ENCODE peak calls at places on chromosome 3, in seven cellular contexts. One of them, this sample, is unnamed.

GRCh38 chr3:2356298-2356950 is 257.8 kb downstream of the CNTN4 start:
- DNase-seq in Right ventricle myocardium superior: no peak
- DNase-seq in non-pigmented ciliary epithelial cell: no peak
- DNase-seq in HFF-Myc: no peak
- DNase-seq in activated CD8-positive, alpha-beta memory T cell treated with anti-CD3 and anti-CD28 coated beads for 1 hour: no peak
- DNase-seq in ELR: no peak
- DNase-seq in NCI-H1092 treated with DMSO at 0.1 percent for 48 hours: no peak
- DNase-seq in this sample: no peak

GRCh38 chr3:177385831-177386301 is 188.6 kb upstream of the TBL1XR1 start:
- DNase-seq in non-pigmented ciliary epithelial cell: peak; percentile 14
- DNase-seq in ELR: peak; percentile 50
- DNase-seq in Right ventricle myocardium superior: no peak
- DNase-seq in activated CD8-positive, alpha-beta memory T cell treated with anti-CD3 and anti-CD28 coated beads for 1 hour: no peak
- DNase-seq in HFF-Myc: peak; percentile 16
- DNase-seq in NCI-H1092 treated with DMSO at 0.1 percent for 48 hours: no peak
- DNase-seq in this sample: no peak

GRCh38 chr3:122628567-122628966 is 51.1 kb downstream of the PARP15 start:
- DNase-seq in ELR: peak; percentile 58
- DNase-seq in NCI-H1092 treated with DMSO at 0.1 percent for 48 hours: no peak
- DNase-seq in non-pigmented ciliary epithelial cell: no peak
- DNase-seq in Right ventricle myocardium superior: no peak
- DNase-seq in activated CD8-positive, alpha-beta memory T cell treated with anti-CD3 and anti-CD28 coated beads for 1 hour: no peak
- DNase-seq in HFF-Myc: no peak
- DNase-seq in this sample: no peak

GRCh38 chr3:43872901-43873300 is 182.2 kb downstream of the ABHD5 start:
- DNase-seq in non-pigmented ciliary epithelial cell: no peak
- DNase-seq in HFF-Myc: no peak
- DNase-seq in activated CD8-positive, alpha-beta memory T cell treated with anti-CD3 and anti-CD28 coated beads for 1 hour: no peak
- DNase-seq in Right ventricle myocardium superior: no peak
- DNase-seq in ELR: peak; percentile 77
- DNase-seq in NCI-H1092 treated with DMSO at 0.1 percent for 48 hours: no peak
- DNase-seq in this sample: no peak

GRCh38 chr3:150844484-150844883 is 60.8 kb downstream of the MINDY4B start:
- DNase-seq in activated CD8-positive, alpha-beta memory T cell treated with anti-CD3 and anti-CD28 coated beads for 1 hour: no peak
- DNase-seq in NCI-H1092 treated with DMSO at 0.1 percent for 48 hours: no peak
- DNase-seq in Right ventricle myocardium superior: no peak
- DNase-seq in HFF-Myc: no peak
- DNase-seq in non-pigmented ciliary epithelial cell: no peak
- DNase-seq in ELR: no peak
- DNase-seq in this sample: no peak

GRCh38 chr3:66140106-66140505 is 80.7 kb upstream of the SLC25A26 start:
- DNase-seq in non-pigmented ciliary epithelial cell: no peak
- DNase-seq in activated CD8-positive, alpha-beta memory T cell treated with anti-CD3 and anti-CD28 coated beads for 1 hour: no peak
- DNase-seq in HFF-Myc: no peak
- DNase-seq in Right ventricle myocardium superior: no peak
- DNase-seq in ELR: peak; percentile 46
- DNase-seq in NCI-H1092 treated with DMSO at 0.1 percent for 48 hours: no peak
- DNase-seq in this sample: no peak

GRCh38 chr3:110933786-110934415 is 137.7 kb upstream of the NECTIN3 start:
- DNase-seq in Right ventricle myocardium superior: no peak
- DNase-seq in activated CD8-positive, alpha-beta memory T cell treated with anti-CD3 and anti-CD28 coated beads for 1 hour: no peak
- DNase-seq in non-pigmented ciliary epithelial cell: peak; percentile 24
- DNase-seq in ELR: peak; percentile 51
- DNase-seq in HFF-Myc: peak; percentile 93
- DNase-seq in NCI-H1092 treated with DMSO at 0.1 percent for 48 hours: no peak
- DNase-seq in this sample: no peak

GRCh38 chr3:197407526-197407925 is 109.1 kb upstream of the DLG1 start:
- DNase-seq in ELR: no peak
- DNase-seq in NCI-H1092 treated with DMSO at 0.1 percent for 48 hours: no peak
- DNase-seq in non-pigmented ciliary epithelial cell: no peak
- DNase-seq in Right ventricle myocardium superior: no peak
- DNase-seq in activated CD8-positive, alpha-beta memory T cell treated with anti-CD3 and anti-CD28 coated beads for 1 hour: no peak
- DNase-seq in HFF-Myc: no peak
- DNase-seq in this sample: no peak

GRCh38 chr3:24595801-24596200 is 101.2 kb upstream of the THRB start:
- DNase-seq in NCI-H1092 treated with DMSO at 0.1 percent for 48 hours: no peak
- DNase-seq in HFF-Myc: peak; percentile 6
- DNase-seq in ELR: peak; percentile 48
- DNase-seq in Right ventricle myocardium superior: no peak
- DNase-seq in activated CD8-positive, alpha-beta memory T cell treated with anti-CD3 and anti-CD28 coated beads for 1 hour: no peak
- DNase-seq in non-pigmented ciliary epithelial cell: no peak
- DNase-seq in this sample: no peak

GRCh38 chr3:179037361-179037760 is 34.2 kb downstream of the ZMAT3 start:
- DNase-seq in NCI-H1092 treated with DMSO at 0.1 percent for 48 hours: no peak
- DNase-seq in non-pigmented ciliary epithelial cell: peak; percentile 83
- DNase-seq in ELR: peak; percentile 95
- DNase-seq in HFF-Myc: peak; percentile 24
- DNase-seq in Right ventricle myocardium superior: peak; percentile 61
- DNase-seq in activated CD8-positive, alpha-beta memory T cell treated with anti-CD3 and anti-CD28 coated beads for 1 hour: peak; percentile 11
- DNase-seq in this sample: peak; percentile 83

GRCh38 chr3:47420511-47421484 is 40.0 kb downstream of the PTPN23 start:
- DNase-seq in activated CD8-positive, alpha-beta memory T cell treated with anti-CD3 and anti-CD28 coated beads for 1 hour: peak; percentile 67
- DNase-seq in ELR: peak; percentile 87
- DNase-seq in Right ventricle myocardium superior: peak; percentile 92
- DNase-seq in HFF-Myc: peak; percentile 81
- DNase-seq in non-pigmented ciliary epithelial cell: peak; percentile 54
- DNase-seq in NCI-H1092 treated with DMSO at 0.1 percent for 48 hours: peak; percentile 60
- DNase-seq in this sample: peak; percentile 91

GRCh38 chr3:14788644-14789043 is 30.1 kb upstream of the FGD5 start:
- DNase-seq in activated CD8-positive, alpha-beta memory T cell treated with anti-CD3 and anti-CD28 coated beads for 1 hour: no peak
- DNase-seq in ELR: no peak
- DNase-seq in NCI-H1092 treated with DMSO at 0.1 percent for 48 hours: no peak
- DNase-seq in HFF-Myc: no peak
- DNase-seq in non-pigmented ciliary epithelial cell: no peak
- DNase-seq in Right ventricle myocardium superior: no peak
- DNase-seq in this sample: peak; percentile 42

GRCh38 chr3:160296591-160296990 is 71.4 kb downstream of the C3orf80 start:
- DNase-seq in ELR: no peak
- DNase-seq in activated CD8-positive, alpha-beta memory T cell treated with anti-CD3 and anti-CD28 coated beads for 1 hour: no peak
- DNase-seq in Right ventricle myocardium superior: no peak
- DNase-seq in HFF-Myc: no peak
- DNase-seq in non-pigmented ciliary epithelial cell: peak; percentile 4
- DNase-seq in NCI-H1092 treated with DMSO at 0.1 percent for 48 hours: no peak
- DNase-seq in this sample: no peak

GRCh38 chr3:173045770-173046382 is 95.2 kb downstream of the SPATA16 start:
- DNase-seq in Right ventricle myocardium superior: no peak
- DNase-seq in NCI-H1092 treated with DMSO at 0.1 percent for 48 hours: no peak
- DNase-seq in ELR: peak; percentile 37
- DNase-seq in activated CD8-positive, alpha-beta memory T cell treated with anti-CD3 and anti-CD28 coated beads for 1 hour: no peak
- DNase-seq in HFF-Myc: no peak
- DNase-seq in non-pigmented ciliary epithelial cell: no peak
- DNase-seq in this sample: no peak

GRCh38 chr3:15331606-15332404 is 581 bp downstream of the SH3BP5 start:
- DNase-seq in HFF-Myc: no peak
- DNase-seq in ELR: peak; percentile 34
- DNase-seq in NCI-H1092 treated with DMSO at 0.1 percent for 48 hours: peak; percentile 39
- DNase-seq in Right ventricle myocardium superior: peak; percentile 58
- DNase-seq in non-pigmented ciliary epithelial cell: no peak
- DNase-seq in activated CD8-positive, alpha-beta memory T cell treated with anti-CD3 and anti-CD28 coated beads for 1 hour: peak; percentile 39
- DNase-seq in this sample: peak; percentile 84

GRCh38 chr3:127395663-127396320 is 107.9 kb upstream of the PRR20G start:
- DNase-seq in ELR: no peak
- DNase-seq in activated CD8-positive, alpha-beta memory T cell treated with anti-CD3 and anti-CD28 coated beads for 1 hour: no peak
- DNase-seq in Right ventricle myocardium superior: no peak
- DNase-seq in HFF-Myc: no peak
- DNase-seq in non-pigmented ciliary epithelial cell: no peak
- DNase-seq in NCI-H1092 treated with DMSO at 0.1 percent for 48 hours: no peak
- DNase-seq in this sample: no peak

GRCh38 chr3:150699068-150699635 is 4.6 kb downstream of the ERICH6 start:
- DNase-seq in non-pigmented ciliary epithelial cell: no peak
- DNase-seq in Right ventricle myocardium superior: no peak
- DNase-seq in ELR: peak; percentile 78
- DNase-seq in NCI-H1092 treated with DMSO at 0.1 percent for 48 hours: no peak
- DNase-seq in HFF-Myc: peak; percentile 20
- DNase-seq in activated CD8-positive, alpha-beta memory T cell treated with anti-CD3 and anti-CD28 coated beads for 1 hour: no peak
- DNase-seq in this sample: no peak

GRCh38 chr3:33645060-33645841 is 72.8 kb downstream of the CLASP2 start:
- DNase-seq in NCI-H1092 treated with DMSO at 0.1 percent for 48 hours: peak; percentile 32
- DNase-seq in Right ventricle myocardium superior: no peak
- DNase-seq in non-pigmented ciliary epithelial cell: no peak
- DNase-seq in activated CD8-positive, alpha-beta memory T cell treated with anti-CD3 and anti-CD28 coated beads for 1 hour: no peak
- DNase-seq in ELR: no peak
- DNase-seq in HFF-Myc: no peak
- DNase-seq in this sample: no peak

GRCh38 chr3:182633206-182633605 is 160.1 kb upstream of the ATP11B start:
- DNase-seq in ELR: no peak
- DNase-seq in Right ventricle myocardium superior: no peak
- DNase-seq in non-pigmented ciliary epithelial cell: no peak
- DNase-seq in activated CD8-positive, alpha-beta memory T cell treated with anti-CD3 and anti-CD28 coated beads for 1 hour: no peak
- DNase-seq in NCI-H1092 treated with DMSO at 0.1 percent for 48 hours: no peak
- DNase-seq in HFF-Myc: no peak
- DNase-seq in this sample: no peak